ENCODE peak calls at places on chromosome 1, in ten cellular contexts. X, J, E, K, C, W, M, Y, U and N are unnamed samples.

GRCh38 chr1:168453056-168453455 is 90.7 kb downstream of the XCL2 start:
- DNase-seq in Y (no peak), X (no peak), W (no peak), C (no peak), E (no peak), K (no peak), U (no peak), M (no peak), J (no peak), N (no peak)

GRCh38 chr1:111988743-111989453 is 570 bp downstream of the KCND3 start:
- DNase-seq in X (no peak), J (peak; percentile 38), U (peak; percentile 82), W (no peak), C (peak; percentile 66), E (no peak), K (no peak), M (peak; percentile 54), Y (no peak), N (peak; percentile 56)

GRCh38 chr1:25469177-25469576 is 38.5 kb downstream of the MACO1 start:
- DNase-seq in M (no peak), Y (no peak), W (peak; percentile 81), E (peak; percentile 27), C (no peak), U (peak; percentile 82), J (no peak), X (no peak), K (no peak), N (no peak)

GRCh38 chr1:31643976-31644559 is 608 bp downstream of the PEF1 start:
- DNase-seq in C (no peak), J (no peak), W (no peak), X (no peak), Y (no peak), M (no peak), U (peak; percentile 15), E (no peak), K (no peak), N (no peak)

GRCh38 chr1:175725684-175726083 is 17.7 kb downstream of the TNR start:
- DNase-seq in K (peak; percentile 51), M (peak; percentile 47), E (peak; percentile 20), J (peak; percentile 72), W (peak; percentile 54), C (peak; percentile 84), U (no peak), X (no peak), Y (peak; percentile 72), N (peak; percentile 83)

GRCh38 chr1:46011121-46011695 is 121.2 kb downstream of the PIK3R3 start:
- DNase-seq in M (peak; percentile 1), E (no peak), U (no peak), J (no peak), W (no peak), X (no peak), Y (no peak), K (no peak), C (no peak), N (no peak)

GRCh38 chr1:240653030-240653429 is 41.1 kb upstream of the GREM2 start:
- DNase-seq in U (no peak), W (no peak), J (no peak), M (no peak), Y (no peak), C (no peak), E (no peak), X (no peak), K (no peak), N (no peak)

GRCh38 chr1:170461762-170462384 is 70.1 kb upstream of the GORAB start:
- DNase-seq in J (no peak), W (no peak), K (no peak), C (no peak), U (peak; percentile 48), X (no peak), Y (no peak), M (no peak), E (peak; percentile 83), N (no peak)

GRCh38 chr1:117017648-117018047 is 16.1 kb downstream of the CD101 start:
- DNase-seq in C (no peak), J (no peak), U (no peak), K (no peak), E (no peak), M (no peak), X (no peak), W (no peak), Y (no peak), N (no peak)

GRCh38 chr1:74426208-74426932 is 86.0 kb downstream of the LRRC53 start:
- DNase-seq in W (no peak), C (no peak), E (peak; percentile 0), M (no peak), X (no peak), Y (peak; percentile 27), K (no peak), J (peak; percentile 17), U (no peak), N (no peak)

GRCh38 chr1:183892351-183892793 is 87.5 kb downstream of the RGL1 start:
- DNase-seq in Y (no peak), E (peak; percentile 50), W (no peak), M (no peak), C (no peak), K (no peak), U (no peak), J (peak; percentile 70), X (no peak), N (no peak)

GRCh38 chr1:81254068-81254467 is 546.7 kb upstream of the ADGRL2 start:
- DNase-seq in X (no peak), Y (no peak), M (no peak), W (no peak), C (no peak), K (no peak), J (no peak), U (no peak), E (no peak), N (no peak)

GRCh38 chr1:32741417-32742131 is 39.0 kb upstream of the SYNC start:
- DNase-seq in W (no peak), C (peak; percentile 52), U (peak; percentile 98), J (peak; percentile 75), X (no peak), M (no peak), K (peak; percentile 91), E (no peak), Y (peak; percentile 9), N (peak; percentile 66)

GRCh38 chr1:170662561-170662971 is 1.4 kb upstream of the PRRX1 start:
- DNase-seq in Y (no peak), W (no peak), X (no peak), M (no peak), U (no peak), J (no peak), K (no peak), C (no peak), E (no peak), N (no peak)

GRCh38 chr1:91884459-91885290 is 1.3 kb downstream of the TGFBR3 start:
- DNase-seq in U (peak; percentile 76), C (peak; percentile 56), M (peak; percentile 45), K (peak; percentile 18), E (peak; percentile 46), J (peak; percentile 20), W (peak; percentile 70), X (no peak), Y (no peak), N (peak; percentile 59)

GRCh38 chr1:214641214-214641895 is 38.4 kb downstream of the CENPF start:
- DNase-seq in C (no peak), X (no peak), U (no peak), W (no peak), Y (no peak), K (no peak), E (no peak), J (no peak), M (no peak), N (no peak)

GRCh38 chr1:214643032-214643431 is 40.0 kb downstream of the CENPF start:
- DNase-seq in X (no peak), U (no peak), W (no peak), Y (no peak), K (no peak), E (no peak), M (no peak), J (no peak), C (no peak), N (no peak)

GRCh38 chr1:214650664-214651063 is 47.7 kb downstream of the CENPF start:
- DNase-seq in X (no peak), C (no peak), U (no peak), Y (no peak), M (no peak), W (no peak), J (no peak), K (no peak), E (no peak), N (no peak)

GRCh38 chr1:214648776-214649175 is 45.8 kb downstream of the CENPF start:
- DNase-seq in M (no peak), C (no peak), J (no peak), K (no peak), W (no peak), E (no peak), X (no peak), Y (no peak), U (no peak), N (no peak)

GRCh38 chr1:214645712-214646111 is 42.7 kb downstream of the CENPF start:
- DNase-seq in K (no peak), E (no peak), W (no peak), J (no peak), M (no peak), U (no peak), X (no peak), Y (no peak), C (no peak), N (no peak)
- H3K4me1 ChIP-seq in K (no peaks in the 10 kb centered on the region), E (no peaks in the 10 kb centered on the region), W (no peaks in the 10 kb centered on the region), J (no peaks in the 10 kb centered on the region), M (no peaks in the 10 kb centered on the region), U (no peaks in the 10 kb centered on the region), X (no peaks in the 10 kb centered on the region), Y (no peaks in the 10 kb centered on the region), C (no peaks in the 10 kb centered on the region), N (no peaks in the 10 kb centered on the region)

GRCh38 chr1:19460535-19461351 is 24.6 kb downstream of the CAPZB start:
- DNase-seq in M (no peak), X (no peak), J (no peak), Y (no peak), U (no peak), E (no peak), C (no peak), K (peak; percentile 66), W (no peak), N (no peak)
- H4K20me1 ChIP-seq in M (no peaks in the 10 kb centered on the region), X (peaks cover 10% of the 10 kb centered on the region), J (peaks cover 82% of the 10 kb centered on the region), Y (peaks cover 18% of the 10 kb centered on the region), U (peaks cover 72% of the 10 kb centered on the region), E (peaks cover 5% of the 10 kb centered on the region), C (peaks cover 94% of the 10 kb centered on the region), K (peaks cover 29% of the 10 kb centered on the region), W (peaks cover 17% of the 10 kb centered on the region), N (peaks cover 89% of the 10 kb centered on the region)

GRCh38 chr1:119102051-119102450 is 38.4 kb downstream of the WARS2 start:
- DNase-seq in C (no peak), Y (no peak), X (no peak), E (no peak), K (no peak), W (no peak), J (no peak), M (no peak), U (no peak), N (no peak)
- H3K27ac ChIP-seq in C (no peak overlapping the region), Y (no peak overlapping the region), X (no peak overlapping the region), E (no peak overlapping the region), K (no peak overlapping the region), W (no peak overlapping the region), J (no peak overlapping the region), M (no peak overlapping the region), U (no peak overlapping the region), N (no peak overlapping the region)

GRCh38 chr1:41719590-41719989 is 199.1 kb downstream of the HIVEP3 start:
- DNase-seq in J (no peak), W (no peak), K (no peak), M (no peak), Y (no peak), U (no peak), X (no peak), E (no peak), C (no peak), N (no peak)
- H3K4me1 ChIP-seq in J (no peaks in the 10 kb centered on the region), W (peaks cover 16% of the 10 kb centered on the region), K (no peaks in the 10 kb centered on the region), M (no peaks in the 10 kb centered on the region), Y (peaks cover 37% of the 10 kb centered on the region), U (peaks cover 4% of the 10 kb centered on the region), X (no peaks in the 10 kb centered on the region), E (no peaks in the 10 kb centered on the region), C (no peaks in the 10 kb centered on the region), N (no peaks in the 10 kb centered on the region)